ENCODE peak calls at places on chromosome 19, in four cellular contexts. One of them, this sample, is unnamed.

GRCh38 chr19:21314676-21315075 is 14.5 kb downstream of the ZNF708 start:
- DNase-seq in H9: no peak
- DNase-seq in mesendoderm: no peak
- DNase-seq in IMR-90: peak; percentile 5
- DNase-seq in this sample: peak; percentile 91

GRCh38 chr19:9914001-9914314 is 22.4 kb downstream of the OLFM2 start:
- DNase-seq in mesendoderm: no peak
- DNase-seq in H9: peak; percentile 55
- DNase-seq in IMR-90: no peak
- DNase-seq in this sample: no peak

GRCh38 chr19:2815923-2816322 is 3.7 kb upstream of the ZNF554 start:
- DNase-seq in IMR-90: no peak
- DNase-seq in H9: no peak
- DNase-seq in mesendoderm: no peak
- DNase-seq in this sample: no peak

GRCh38 chr19:4061178-4061682 is 5.5 kb downstream of the ZBTB7A start:
- DNase-seq in H9: peak; percentile 73
- DNase-seq in mesendoderm: no peak
- DNase-seq in IMR-90: no peak
- DNase-seq in this sample: no peak

GRCh38 chr19:5358173-5358800 is 17.7 kb upstream of the PTPRS start:
- DNase-seq in H9: no peak
- DNase-seq in mesendoderm: no peak
- DNase-seq in IMR-90: peak; percentile 17
- DNase-seq in this sample: no peak

GRCh38 chr19:55455576-55456235 is 5.7 kb downstream of the ISOC2 start:
- DNase-seq in H9: no peak
- DNase-seq in IMR-90: no peak
- DNase-seq in mesendoderm: no peak
- DNase-seq in this sample: no peak

GRCh38 chr19:17405250-17406038 is at the start of gene BST2:
- DNase-seq in IMR-90: peak; percentile 37
- DNase-seq in H9: peak; percentile 64
- DNase-seq in mesendoderm: peak; percentile 52
- DNase-seq in this sample: peak; percentile 90

GRCh38 chr19:44603201-44603945 is 10.0 kb upstream of the IGSF23 start:
- DNase-seq in mesendoderm: no peak
- DNase-seq in IMR-90: peak; percentile 99
- DNase-seq in H9: no peak
- DNase-seq in this sample: peak; percentile 73

GRCh38 chr19:57111329-57111644 is 8.5 kb upstream of the USP29 start:
- DNase-seq in mesendoderm: peak; percentile 3
- DNase-seq in IMR-90: no peak
- DNase-seq in H9: no peak
- DNase-seq in this sample: peak; percentile 1

GRCh38 chr19:30112171-30112570 is 170.1 kb downstream of the URI1 start:
- DNase-seq in IMR-90: no peak
- DNase-seq in mesendoderm: no peak
- DNase-seq in H9: no peak
- DNase-seq in this sample: no peak

GRCh38 chr19:8145969-8146368 is 3.4 kb downstream of the FBN3 start:
- DNase-seq in IMR-90: no peak
- DNase-seq in mesendoderm: peak; percentile 40
- DNase-seq in H9: peak; percentile 89
- DNase-seq in this sample: no peak

GRCh38 chr19:49020931-49021895 is 2.9 kb downstream of the CGB3 start:
- DNase-seq in IMR-90: peak; percentile 25
- DNase-seq in H9: no peak
- DNase-seq in mesendoderm: no peak
- DNase-seq in this sample: peak; percentile 77

GRCh38 chr19:17340302-17340870 is 3.0 kb downstream of the GTPBP3 start:
- DNase-seq in H9: peak; percentile 94
- DNase-seq in mesendoderm: peak; percentile 90
- DNase-seq in IMR-90: no peak
- DNase-seq in this sample: no peak

GRCh38 chr19:7976461-7976860 is 29.0 kb downstream of the ELAVL1 start:
- DNase-seq in IMR-90: no peak
- DNase-seq in H9: no peak
- DNase-seq in mesendoderm: no peak
- DNase-seq in this sample: no peak

GRCh38 chr19:15900504-15900903 is 2.6 kb upstream of the CYP4F2 start:
- DNase-seq in IMR-90: no peak
- DNase-seq in mesendoderm: no peak
- DNase-seq in H9: no peak
- DNase-seq in this sample: no peak

GRCh38 chr19:28737021-28737525 is 475.9 kb downstream of the UQCRFS1 start:
- DNase-seq in H9: no peak
- DNase-seq in IMR-90: peak; percentile 44
- DNase-seq in mesendoderm: peak; percentile 32
- DNase-seq in this sample: peak; percentile 50

GRCh38 chr19:13463296-13463695 is 43.0 kb downstream of the CACNA1A start:
- DNase-seq in IMR-90: peak; percentile 15
- DNase-seq in H9: peak; percentile 48
- DNase-seq in mesendoderm: peak; percentile 56
- DNase-seq in this sample: no peak

GRCh38 chr19:18418725-18419194 is 438 bp upstream of the SSBP4 start:
- DNase-seq in H9: no peak
- DNase-seq in IMR-90: no peak
- DNase-seq in mesendoderm: no peak
- DNase-seq in this sample: peak; percentile 68

GRCh38 chr19:31214997-31215396 is 134.2 kb downstream of the TSHZ3 start:
- DNase-seq in IMR-90: no peak
- DNase-seq in H9: no peak
- DNase-seq in mesendoderm: no peak
- DNase-seq in this sample: no peak

GRCh38 chr19:41588497-41589209 is 12.7 kb downstream of the CEACAM21 start:
- DNase-seq in mesendoderm: peak; percentile 38
- DNase-seq in H9: no peak
- DNase-seq in IMR-90: peak; percentile 29
- DNase-seq in this sample: peak; percentile 42

GRCh38 chr19:1157931-1158884 is 15.9 kb downstream of the SBNO2 start:
- DNase-seq in IMR-90: no peak
- DNase-seq in mesendoderm: no peak
- DNase-seq in H9: no peak
- DNase-seq in this sample: no peak

GRCh38 chr19:49362048-49362925 is at the start of gene TEAD2:
- DNase-seq in IMR-90: peak; percentile 47
- DNase-seq in mesendoderm: peak; percentile 82
- DNase-seq in H9: peak; percentile 81
- DNase-seq in this sample: peak; percentile 78

GRCh38 chr19:3047307-3048189 is 14.7 kb downstream of the TLE5 start:
- DNase-seq in H9: peak; percentile 85
- DNase-seq in IMR-90: peak; percentile 63
- DNase-seq in mesendoderm: peak; percentile 94
- DNase-seq in this sample: peak; percentile 93

GRCh38 chr19:49061445-49061844 is 3.2 kb downstream of the NTF4 start:
- DNase-seq in mesendoderm: no peak
- DNase-seq in IMR-90: no peak
- DNase-seq in H9: no peak
- DNase-seq in this sample: no peak

GRCh38 chr19:51207747-51208146 is 17.1 kb upstream of the CD33 start:
- DNase-seq in IMR-90: no peak
- DNase-seq in H9: no peak
- DNase-seq in mesendoderm: no peak
- DNase-seq in this sample: no peak

GRCh38 chr19:10018219-10018618 is 4.9 kb downstream of the RDH8 start:
- DNase-seq in H9: no peak
- DNase-seq in mesendoderm: no peak
- DNase-seq in IMR-90: peak; percentile 87
- DNase-seq in this sample: peak; percentile 4

GRCh38 chr19:40663712-40664692 is 26.4 kb downstream of the NUMBL start:
- DNase-seq in H9: no peak
- DNase-seq in mesendoderm: peak; percentile 45
- DNase-seq in IMR-90: peak; percentile 50
- DNase-seq in this sample: peak; percentile 63

GRCh38 chr19:12665281-12665573 is 1.3 kb downstream of the MAN2B1 start:
- DNase-seq in H9: no peak
- DNase-seq in mesendoderm: no peak
- DNase-seq in IMR-90: no peak
- DNase-seq in this sample: no peak

GRCh38 chr19:2077398-2077797 is 18.7 kb downstream of the MOB3A start:
- DNase-seq in H9: no peak
- DNase-seq in mesendoderm: no peak
- DNase-seq in IMR-90: no peak
- DNase-seq in this sample: no peak

GRCh38 chr19:47313754-47314133 is 4.1 kb downstream of the C5AR1 start:
- DNase-seq in IMR-90: no peak
- DNase-seq in mesendoderm: no peak
- DNase-seq in H9: no peak
- DNase-seq in this sample: no peak

GRCh38 chr19:42254083-42254849 is 662 bp downstream of the ERF start:
- DNase-seq in IMR-90: peak; percentile 32
- DNase-seq in mesendoderm: peak; percentile 86
- DNase-seq in H9: peak; percentile 72
- DNase-seq in this sample: peak; percentile 74

GRCh38 chr19:19463348-19464117 is 51.8 kb downstream of the TSSK6 start:
- DNase-seq in mesendoderm: peak; percentile 44
- DNase-seq in H9: no peak
- DNase-seq in IMR-90: peak; percentile 86
- DNase-seq in this sample: peak; percentile 83
- H3K4me1 ChIP-seq in mesendoderm: peaks cover 38% of the 10 kb centered on the region
- H3K4me1 ChIP-seq in H9: peaks cover 20% of the 10 kb centered on the region
- H3K4me1 ChIP-seq in IMR-90: peaks cover 56% of the 10 kb centered on the region
- H3K4me1 ChIP-seq in this sample: peaks cover 62% of the 10 kb centered on the region

DNA sequence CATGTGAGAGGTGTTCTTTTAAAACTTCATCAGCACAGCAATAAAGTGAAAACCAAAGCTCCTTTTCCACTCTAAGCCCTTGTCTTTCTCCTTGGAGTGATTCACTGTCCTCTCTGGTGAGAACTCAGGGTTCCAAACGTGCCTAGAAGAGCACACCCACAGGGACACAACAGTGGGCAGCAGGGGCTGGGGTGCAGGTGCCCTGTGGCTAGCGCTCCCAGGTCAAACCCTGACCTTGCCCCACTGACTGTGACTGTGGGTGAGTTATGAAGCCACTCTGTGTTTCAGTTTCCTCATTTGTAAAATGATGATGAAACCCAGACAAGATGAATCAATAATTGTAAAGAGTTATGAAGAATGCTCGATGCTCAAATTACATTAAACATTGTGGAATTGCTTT is 37.6 kb upstream of the IGFL1 start:
- DNase-seq in H9: no peak
- DNase-seq in IMR-90: no peak
- DNase-seq in mesendoderm: no peak
- DNase-seq in this sample: no peak
- H2BK120ac ChIP-seq in H9: no peak overlapping the region
- H2BK120ac ChIP-seq in IMR-90: no peak overlapping the region
- H2BK120ac ChIP-seq in mesendoderm: no peak overlapping the region
- H2BK120ac ChIP-seq in this sample: no peak overlapping the region

DNA sequence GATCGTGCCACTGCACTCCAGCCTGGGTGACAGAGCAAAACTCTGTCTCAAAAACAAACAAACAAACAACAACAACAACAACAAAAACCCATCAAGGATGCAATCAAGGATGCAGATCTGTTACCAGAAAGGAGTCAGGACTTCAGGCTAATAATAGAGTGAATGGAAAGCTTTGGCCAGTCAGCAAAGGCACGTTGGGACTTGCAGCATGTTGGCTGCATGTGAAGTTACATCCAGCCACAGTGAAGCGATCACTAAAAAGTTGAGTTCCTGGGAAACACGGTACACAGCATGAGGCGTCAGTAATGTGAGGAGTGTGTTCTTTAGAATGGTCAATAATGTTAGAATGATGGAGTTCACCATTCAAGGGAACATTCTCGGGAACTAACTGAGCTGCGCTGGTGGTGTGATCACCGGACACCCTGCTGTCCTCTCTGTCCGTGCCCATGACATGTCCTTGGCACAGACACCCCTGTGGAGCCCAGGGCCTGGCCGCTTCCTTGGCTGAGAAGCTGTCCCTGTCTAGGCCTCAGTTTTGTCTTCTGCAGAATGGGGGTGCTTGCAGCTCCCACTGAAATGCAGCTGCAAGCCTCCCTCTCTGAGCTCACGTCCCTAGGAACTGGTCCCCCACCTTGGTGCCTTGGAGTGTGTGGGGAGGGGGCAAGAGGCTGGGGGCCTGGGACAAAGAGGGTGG is 2.3 kb upstream of the LGALS7B start:
- DNase-seq in H9: no peak
- DNase-seq in mesendoderm: no peak
- DNase-seq in IMR-90: no peak
- DNase-seq in this sample: no peak
- H3K23ac ChIP-seq in H9: no peak overlapping the region
- H3K23ac ChIP-seq in mesendoderm: no peak overlapping the region
- H3K23ac ChIP-seq in IMR-90: no peak overlapping the region
- H3K23ac ChIP-seq in this sample: no peak overlapping the region

DNA sequence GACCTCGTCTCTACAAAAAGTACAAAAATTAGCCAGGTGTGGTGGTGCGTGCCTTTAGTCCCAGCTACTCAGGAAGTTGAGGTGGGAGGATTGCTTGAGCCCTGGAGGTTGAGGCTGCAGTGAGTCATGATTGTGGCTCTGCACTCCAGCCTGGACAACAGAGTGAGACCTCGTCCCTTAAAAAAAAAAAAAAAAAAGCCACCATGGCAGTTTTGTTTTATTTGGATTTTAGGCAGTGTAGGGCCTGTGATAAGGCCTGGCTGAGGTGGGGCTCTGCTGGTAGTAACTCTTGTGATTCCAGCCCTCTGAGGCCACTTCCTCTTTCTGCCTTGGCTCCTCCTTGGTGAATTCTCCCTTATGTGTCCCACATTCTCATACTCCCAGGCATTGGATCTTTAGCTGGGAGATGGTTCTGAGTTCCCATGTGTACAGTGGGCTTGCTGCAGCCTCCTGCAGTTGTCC is 39.2 kb downstream of the GATAD2A start:
- DNase-seq in IMR-90: peak; percentile 36
- DNase-seq in mesendoderm: peak; percentile 36
- DNase-seq in H9: no peak
- DNase-seq in this sample: peak; percentile 48
- H3K4me1 ChIP-seq in IMR-90: peaks cover 9% of the 10 kb centered on the region
- H3K4me1 ChIP-seq in mesendoderm: peaks cover 20% of the 10 kb centered on the region
- H3K4me1 ChIP-seq in H9: peaks cover 14% of the 10 kb centered on the region
- H3K4me1 ChIP-seq in this sample: peaks cover 8% of the 10 kb centered on the region

DNA sequence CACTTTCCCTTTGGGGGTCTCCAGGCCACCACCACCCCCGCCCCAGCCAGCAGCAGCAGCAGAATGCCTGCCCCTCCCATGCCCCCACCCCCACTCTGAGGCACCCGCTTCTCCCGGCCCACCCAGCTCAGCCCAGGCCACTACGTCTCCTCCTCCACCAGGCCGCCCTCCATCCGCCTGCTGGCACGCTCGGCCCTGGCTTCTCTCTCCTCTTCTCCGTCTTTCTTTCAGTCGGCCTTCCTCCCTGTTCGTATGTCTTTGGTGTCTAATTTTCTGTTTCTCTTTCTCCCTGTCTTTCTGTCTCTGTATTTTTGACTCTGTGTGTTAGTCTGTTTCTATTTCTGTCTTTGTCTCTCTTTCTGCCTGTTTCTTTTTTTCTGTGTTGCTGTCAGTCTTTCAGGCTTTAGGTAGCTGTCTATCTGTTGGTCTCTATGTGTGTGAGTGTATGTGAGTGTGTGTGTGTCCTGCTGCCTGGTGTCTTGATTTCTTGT is at the start of gene LGI4:
- DNase-seq in mesendoderm: no peak
- DNase-seq in IMR-90: no peak
- DNase-seq in H9: no peak
- DNase-seq in this sample: no peak
- H2BK120ac ChIP-seq in mesendoderm: no peak within 1 kb of the TSS
- H2BK120ac ChIP-seq in IMR-90: no peak within 1 kb of the TSS
- H2BK120ac ChIP-seq in H9: no peak within 1 kb of the TSS
- H2BK120ac ChIP-seq in this sample: no peak within 1 kb of the TSS

GRCh38 chr19:6516659-6517291 is 14.1 kb upstream of the TNFSF9 start:
- DNase-seq in mesendoderm: peak; percentile 93
- DNase-seq in H9: peak; percentile 93
- DNase-seq in IMR-90: peak; percentile 62
- DNase-seq in this sample: peak; percentile 83
- H3K23ac ChIP-seq in mesendoderm: peak overlapping the region; percentile 84
- H3K23ac ChIP-seq in H9: no peak overlapping the region
- H3K23ac ChIP-seq in IMR-90: no peak overlapping the region
- H3K23ac ChIP-seq in this sample: no peak overlapping the region

This sample was measured in mesenchymal stem cell.